ENCODE peak calls at places on chromosomes 4 and X, in nine cellular contexts. W, V, Q, X, A, J, F, C and P are unnamed samples.

GRCh38 chrX:9147631-9148189 is 113.8 kb upstream of the FAM9B start:
- DNase-seq in F (no peak), A (no peak), Q (no peak), X (no peak), V (no peak), C (peak; percentile 73), J (no peak), W (no peak), P (no peak)

GRCh38 chr4:122652379-122652778 is 31.5 kb upstream of the IL21 start:
- DNase-seq in V (no peak), A (peak; percentile 66), W (peak; percentile 52), C (no peak), F (peak; percentile 33), J (peak; percentile 37), Q (peak; percentile 61), X (no peak), P (no peak)

GRCh38 chr4:168678751-168679366 is 182.0 kb downstream of the PALLD start:
- DNase-seq in J (no peak), F (no peak), Q (no peak), X (no peak), A (no peak), W (no peak), V (no peak), C (no peak), P (no peak)

GRCh38 chr4:54499308-54500074 is 158.3 kb upstream of the KIT start:
- DNase-seq in J (no peak), X (no peak), A (peak; percentile 52), C (no peak), F (no peak), W (no peak), V (no peak), Q (no peak), P (no peak)

GRCh38 chr4:117327491-117327890 is 242.1 kb upstream of the TRAM1L1 start:
- DNase-seq in Q (no peak), F (no peak), J (no peak), X (no peak), C (no peak), A (no peak), W (no peak), V (no peak), P (no peak)

GRCh38 chr4:146567396-146567795 is 45.7 kb upstream of the SLC10A7 start:
- DNase-seq in A (peak; percentile 49), W (no peak), Q (peak; percentile 11), X (no peak), C (no peak), J (no peak), V (no peak), F (no peak), P (no peak)

GRCh38 chrX:116384406-116384805 is 52.0 kb upstream of the SLC6A14 start:
- DNase-seq in Q (peak; percentile 3), J (no peak), A (peak; percentile 63), W (no peak), X (no peak), C (no peak), V (no peak), F (no peak), P (no peak)

GRCh38 chrX:23883737-23884354 is 23.9 kb downstream of the APOO start:
- DNase-seq in F (no peak), Q (peak; percentile 76), A (peak; percentile 84), X (no peak), W (no peak), V (no peak), C (no peak), J (no peak), P (peak; percentile 58)

GRCh38 chr4:5051210-5051691 is at the start of gene STK32B:
- DNase-seq in Q (peak; percentile 80), J (no peak), W (peak; percentile 76), X (peak; percentile 26), C (peak; percentile 77), A (peak; percentile 65), V (peak; percentile 11), F (peak; percentile 70), P (peak; percentile 76)

GRCh38 chr4:87188932-87189331 is 31.5 kb downstream of the KLHL8 start:
- DNase-seq in X (peak; percentile 22), W (no peak), Q (no peak), A (peak; percentile 15), J (no peak), V (no peak), C (no peak), F (no peak), P (no peak)

GRCh38 chrX:6707497-6707896 is 172.6 kb upstream of the VCX3A start:
- DNase-seq in Q (no peak), A (no peak), V (no peak), J (no peak), F (no peak), X (no peak), W (no peak), C (no peak), P (no peak)

GRCh38 chrX:124555036-124555595 is 208.8 kb downstream of the SH2D1A start:
- DNase-seq in F (no peak), C (no peak), J (no peak), X (no peak), Q (no peak), V (no peak), A (peak; percentile 77), W (peak; percentile 29), P (no peak)

DNA sequence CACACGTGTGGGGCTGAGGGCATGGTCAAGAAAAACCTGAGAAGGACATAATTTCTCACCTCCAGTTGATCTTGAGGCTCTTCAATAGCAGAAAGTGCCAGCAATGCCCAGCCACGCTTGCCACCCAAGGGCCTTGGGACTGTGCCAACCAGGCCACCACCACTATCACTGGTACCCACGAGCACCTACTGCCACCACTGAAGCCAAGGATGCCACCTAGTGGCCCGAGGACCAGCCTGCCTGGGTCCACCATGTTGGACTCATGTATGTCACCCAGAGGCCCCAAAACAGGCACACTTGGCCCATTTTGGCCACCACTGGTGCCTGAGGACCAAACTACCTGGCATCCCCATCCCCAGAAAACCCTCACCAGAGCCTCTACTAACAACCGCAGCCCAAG is 191.8 kb downstream of the ADAM29 start:
- DNase-seq in X (no peak), J (peak; percentile 22), A (no peak), C (peak; percentile 46), V (no peak), Q (no peak), F (no peak), W (no peak), P (no peak)
- TF ChIP-seq CTCF in X (no peak), J (peak; percentile 59), A (peak; percentile 21), C (peak; percentile 60), V (no peak), Q (no peak), F (no peak), W (no peak), P (no peak)

GRCh38 chr4:8600266-8600665 is 7.7 kb downstream of the CPZ start:
- DNase-seq in J (no peak), F (no peak), C (no peak), Q (no peak), X (no peak), A (no peak), W (no peak), V (no peak), P (no peak)

GRCh38 chr4:8599657-8600056 is 7.1 kb downstream of the CPZ start:
- DNase-seq in V (no peak), Q (peak; percentile 17), X (no peak), A (no peak), J (no peak), C (no peak), W (no peak), F (no peak), P (no peak)

GRCh38 chr4:8598391-8599090 is 6.0 kb downstream of the CPZ start:
- DNase-seq in J (no peak), V (no peak), Q (no peak), W (no peak), A (no peak), X (no peak), F (no peak), C (no peak), P (no peak)

GRCh38 chr4:8597791-8598190 is 5.2 kb downstream of the CPZ start:
- DNase-seq in F (no peak), A (no peak), W (no peak), Q (no peak), J (no peak), V (no peak), C (no peak), X (no peak), P (no peak)

GRCh38 chr4:8599091-8599460 is 6.5 kb downstream of the CPZ start:
- DNase-seq in A (no peak), F (no peak), C (no peak), W (no peak), V (no peak), X (no peak), J (no peak), Q (no peak), P (no peak)
- H3K4me1 ChIP-seq in A (no peaks in the 10 kb centered on the region), F (peaks cover 30% of the 10 kb centered on the region), C (no peaks in the 10 kb centered on the region), W (peaks cover 8% of the 10 kb centered on the region), V (no peaks in the 10 kb centered on the region), X (no peaks in the 10 kb centered on the region), J (no peaks in the 10 kb centered on the region), Q (no peaks in the 10 kb centered on the region), P (no peaks in the 10 kb centered on the region)

GRCh38 chr4:159904906-159905305 is 802.0 kb downstream of the RAPGEF2 start:
- DNase-seq in F (no peak), A (no peak), X (no peak), Q (no peak), J (no peak), W (no peak), V (no peak), C (no peak), P (no peak)

GRCh38 chr4:159900562-159900961 is 797.7 kb downstream of the RAPGEF2 start:
- DNase-seq in W (no peak), C (no peak), J (no peak), F (no peak), Q (no peak), V (no peak), A (no peak), X (no peak), P (no peak)

GRCh38 chr4:159902648-159903047 is 799.8 kb downstream of the RAPGEF2 start:
- DNase-seq in X (no peak), C (no peak), Q (no peak), A (no peak), F (peak; percentile 34), W (no peak), V (no peak), J (no peak), P (no peak)

DNA sequence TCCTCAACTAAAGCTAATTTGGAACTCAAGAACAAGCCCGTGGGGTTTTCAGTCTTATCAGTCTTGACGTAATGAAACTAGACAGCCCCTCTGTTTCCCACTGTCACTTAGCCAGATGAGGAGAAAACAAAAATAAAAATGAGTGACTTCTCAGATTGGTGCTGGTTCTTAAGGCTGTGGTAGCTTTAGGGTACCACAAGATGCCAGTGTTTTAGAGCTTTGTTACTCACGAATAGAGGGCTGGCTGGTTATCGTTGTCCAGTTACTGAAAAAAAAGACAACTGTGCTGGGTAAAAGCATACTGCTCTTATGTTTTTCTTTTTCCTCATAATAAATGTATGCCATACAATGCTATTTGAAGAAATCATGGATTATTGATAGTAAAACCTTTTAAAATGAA is 796.7 kb downstream of the RAPGEF2 start:
- DNase-seq in W (no peak), F (no peak), C (no peak), J (no peak), Q (peak; percentile 0), X (no peak), A (no peak), V (no peak), P (no peak)
- TF ChIP-seq CTCF in W (no peak), F (no peak), C (peak; percentile 38), J (no peak), Q (no peak), X (no peak), A (peak; percentile 14), V (no peak), P (no peak)

DNA sequence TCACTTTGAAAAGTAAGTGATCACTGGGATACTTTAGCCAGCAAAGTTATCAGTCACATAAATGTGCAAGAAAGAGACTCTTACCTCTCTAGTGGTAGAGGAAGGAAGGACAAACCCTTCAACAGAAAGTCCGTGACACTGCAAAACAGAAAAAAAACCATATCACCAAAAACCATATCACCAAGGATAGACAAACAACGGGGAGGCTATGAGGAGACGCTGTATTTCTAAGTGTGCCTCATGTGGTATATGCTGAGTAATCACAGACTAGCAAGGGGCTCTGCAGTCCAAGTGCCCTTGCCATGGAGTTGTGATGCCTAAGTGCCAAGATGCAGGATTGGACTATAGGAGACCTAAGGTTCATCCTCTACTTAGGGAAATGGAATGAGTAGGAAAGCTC is 11.5 kb upstream of the HDAC8 start:
- DNase-seq in F (no peak), V (no peak), Q (no peak), J (no peak), A (no peak), X (no peak), C (no peak), W (no peak), P (no peak)
- H3K4me1 ChIP-seq in F (no peaks in the 10 kb centered on the region), V (no peaks in the 10 kb centered on the region), Q (no peaks in the 10 kb centered on the region), J (no peaks in the 10 kb centered on the region), A (no peaks in the 10 kb centered on the region), X (no peaks in the 10 kb centered on the region), C (no peaks in the 10 kb centered on the region), W (no peaks in the 10 kb centered on the region), P (no peaks in the 10 kb centered on the region)